ENCODE peak calls at places on chromosomes 13 and 19, in nine cellular contexts. B is GM12878, K is SK-N-SH, P is upper lobe of left lung, I is breast epithelium, Q is stomach, R is Panc1, H is transverse colon, J is HL-60. V is an unnamed sample.

GRCh38 chr13:59319276-59319675 is 844.5 kb downstream of the DIAPH3 start:
- DNase-seq in J (no peak), B (no peak), P (no peak), Q (no peak), H (no peak), I (no peak), K (no peak), R (no peak), V (no peak)

GRCh38 chr19:38617764-38618589 is at the start of gene MAP4K1:
- DNase-seq in R (no peak), B (peak), I (no peak), J (peak), H (peak), K (no peak), P (peak), Q (peak), V (peak)

GRCh38 chr19:34963531-34964406 is at the start of gene ZNF792:
- DNase-seq in P (peak), J (no peak), H (peak), I (peak), K (peak), Q (peak), R (no peak), B (no peak), V (no peak)

GRCh38 chr19:12825259-12826131 is 8.9 kb downstream of the RTBDN start:
- DNase-seq in R (no peak), B (no peak), J (no peak), H (no peak), P (peak), Q (peak), I (no peak), K (peak), V (no peak)

GRCh38 chr19:27889156-27889555 is 1323.8 kb downstream of the UQCRFS1 start:
- DNase-seq in B (no peak), P (no peak), R (no peak), J (no peak), I (no peak), Q (no peak), K (no peak), H (no peak), V (no peak)

GRCh38 chr13:33277946-33278345 is 7.6 kb downstream of the STARD13 start:
- DNase-seq in K (no peak), I (no peak), H (no peak), P (no peak), J (no peak), Q (no peak), R (no peak), B (no peak), V (no peak)

GRCh38 chr19:18980432-18981020 is 39.5 kb upstream of the HOMER3 start:
- DNase-seq in H (no peak), K (no peak), J (no peak), I (no peak), R (no peak), P (no peak), Q (no peak), B (no peak), V (no peak)

GRCh38 chr13:37345869-37346268 is 240.4 kb upstream of the CSNK1A1L start:
- DNase-seq in K (no peak), B (no peak), Q (no peak), R (no peak), H (no peak), I (no peak), J (no peak), P (no peak), V (no peak)

GRCh38 chr13:83881917-83882625 is at the start of gene SLITRK1:
- DNase-seq in P (peak), I (peak), J (no peak), H (no peak), Q (no peak), B (peak), R (no peak), K (peak), V (no peak)

GRCh38 chr19:31149306-31149975 is 199.8 kb downstream of the TSHZ3 start:
- DNase-seq in Q (no peak), I (no peak), J (no peak), P (peak), B (no peak), K (no peak), H (no peak), R (no peak), V (no peak)

GRCh38 chr19:49926520-49926919 is 2.5 kb upstream of the ATF5 start:
- DNase-seq in Q (no peak), I (no peak), J (no peak), H (no peak), P (no peak), K (no peak), B (no peak), R (no peak), V (no peak)

GRCh38 chr19:28292822-28293500 is 920.0 kb downstream of the UQCRFS1 start:
- DNase-seq in P (no peak), H (no peak), R (no peak), I (no peak), Q (no peak), J (no peak), B (no peak), K (peak), V (no peak)

GRCh38 chr13:114088863-114089262 is 43.6 kb downstream of the RASA3 start:
- DNase-seq in B (no peak), Q (no peak), P (no peak), J (no peak), H (no peak), R (no peak), K (no peak), I (peak), V (no peak)

GRCh38 chr13:114089751-114090400 is 42.5 kb downstream of the RASA3 start:
- DNase-seq in Q (no peak), P (no peak), J (no peak), B (no peak), I (peak), H (peak), R (no peak), K (no peak), V (peak)

GRCh38 chr13:114089341-114089740 is 43.1 kb downstream of the RASA3 start:
- DNase-seq in B (no peak), K (no peak), J (no peak), Q (no peak), I (no peak), P (peak), H (peak), R (no peak), V (peak)

GRCh38 chr13:114092468-114092867 is 40.0 kb downstream of the RASA3 start:
- DNase-seq in H (no peak), K (no peak), J (no peak), R (no peak), Q (no peak), P (no peak), I (no peak), B (no peak), V (no peak)

DNA sequence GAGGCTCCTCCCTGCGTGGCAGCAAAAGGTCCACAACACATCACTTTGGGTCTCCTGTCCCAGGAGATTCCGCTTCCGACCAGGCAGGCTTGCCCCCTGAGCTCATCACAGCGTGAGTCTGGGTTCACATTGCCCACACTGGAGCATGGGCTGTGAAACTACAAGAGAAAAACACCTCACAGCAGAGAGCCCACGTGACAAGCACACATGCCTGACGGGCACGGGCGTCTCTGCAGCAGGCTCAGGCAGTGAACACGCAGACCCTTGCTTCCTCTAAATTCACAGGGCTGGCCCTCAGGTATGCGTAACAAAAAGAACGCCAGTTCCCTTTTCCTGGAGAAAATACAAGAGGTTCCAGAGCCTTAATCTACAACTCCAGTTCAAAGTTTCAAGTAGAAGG is 41.9 kb downstream of the RASA3 start:
- DNase-seq in Q (no peak), B (no peak), P (no peak), J (no peak), H (peak), I (peak), R (no peak), K (no peak), V (peak)
- TF ChIP-seq CTCF in Q (no peak), B (no peak), P (no peak), J (no peak), H (no peak), I (no peak), R (no peak), K (no peak), V (no peak)

GRCh38 chr19:41222240-41222639 is 3.2 kb downstream of the AXL start:
- DNase-seq in H (no peak), I (no peak), Q (no peak), K (no peak), B (no peak), J (no peak), P (no peak), R (no peak), V (no peak)
- H3K27ac ChIP-seq in H (peak), I (peak), Q (peak), K (peak), B (no peak), J (no peak), P (no peak), R (peak), V (peak)

GRCh38 chr13:24304620-24305019 is 4.8 kb upstream of the C1QTNF9 start:
- DNase-seq in I (no peak), K (no peak), B (no peak), P (no peak), H (no peak), Q (no peak), J (no peak), R (no peak), V (no peak)

GRCh38 chr13:24299488-24300114 is 9.8 kb upstream of the C1QTNF9 start:
- DNase-seq in K (no peak), I (no peak), J (no peak), R (no peak), H (no peak), B (no peak), Q (no peak), P (no peak), V (no peak)

GRCh38 chr13:24301911-24302310 is 7.5 kb upstream of the C1QTNF9 start:
- DNase-seq in P (no peak), J (no peak), K (no peak), B (no peak), H (no peak), Q (peak), I (no peak), R (no peak), V (no peak)

GRCh38 chr13:24306632-24307031 is 2.7 kb upstream of the C1QTNF9 start:
- DNase-seq in K (no peak), Q (no peak), B (no peak), I (no peak), R (no peak), J (no peak), H (no peak), P (no peak), V (no peak)

GRCh38 chr13:24301434-24301833 is 7.9 kb upstream of the C1QTNF9 start:
- DNase-seq in R (no peak), J (no peak), K (no peak), I (no peak), H (no peak), P (no peak), B (no peak), Q (peak), V (no peak)
- TF ChIP-seq POLR2AphosphoS5 in R (no peak), J (no peak), K (no peak), I (no peak), H (no peak), P (no peak), B (no peak), Q (peak), V (no peak)

GRCh38 chr13:27730191-27730590 is 62.1 kb upstream of the GSX1 start:
- DNase-seq in I (no peak), K (no peak), B (no peak), Q (no peak), J (no peak), H (no peak), R (no peak), P (no peak), V (no peak)

GRCh38 chr13:27728271-27728670 is 64.0 kb upstream of the GSX1 start:
- DNase-seq in Q (no peak), H (no peak), K (no peak), P (no peak), J (no peak), I (no peak), R (no peak), B (no peak), V (no peak)
- TF ChIP-seq CTCF in Q (no peak), H (no peak), K (no peak), P (no peak), J (no peak), I (no peak), R (peak), B (no peak), V (no peak)

DNA sequence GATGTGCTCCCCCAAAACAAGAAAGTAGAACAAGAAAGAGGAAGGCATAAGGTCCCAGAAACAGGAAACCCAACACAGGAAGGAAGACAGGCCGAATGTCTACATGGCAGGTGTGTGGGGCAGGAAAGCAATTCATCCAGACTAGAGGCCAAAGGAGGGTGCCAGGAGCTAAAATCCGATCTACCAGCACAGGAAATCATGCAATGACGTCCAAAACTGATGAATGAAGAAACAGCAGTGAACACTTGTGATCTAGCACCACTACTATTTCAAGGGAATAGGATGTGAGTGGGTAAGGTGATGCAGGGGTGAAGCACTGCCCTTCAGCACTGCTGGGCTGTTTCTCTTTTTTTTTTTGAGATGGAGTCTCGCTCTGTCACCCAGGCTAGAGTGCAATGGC is 59.1 kb downstream of the DOCK9 start:
- DNase-seq in Q (no peak), K (no peak), R (no peak), H (no peak), I (no peak), P (no peak), B (no peak), J (no peak), V (no peak)
- H3K27ac ChIP-seq in Q (no peak), K (no peak), R (no peak), H (no peak), I (peak), P (no peak), B (no peak), J (no peak), V (no peak)